ENCODE peak calls at places on chromosomes 11 and 22, in five cellular contexts. One of them, this sample, is unnamed.

GRCh38 chr11:74493816-74494630 is 499 bp upstream of the LIPT2 start:
- ATAC-seq in SK-N-SH treated with all-trans-retinoic acid at 6 μM for 48 hours: no peak
- ATAC-seq in activated B cell treated with CpG ODN at 0.5 μM for 24 hours: no peak
- ATAC-seq in pancreas: no peak
- ATAC-seq in left cardiac atrium: no peak
- ATAC-seq in this sample: no peak

GRCh38 chr11:114821626-114822025 is 143.3 kb downstream of the NXPE2 start:
- ATAC-seq in SK-N-SH treated with all-trans-retinoic acid at 6 μM for 48 hours: no peak
- ATAC-seq in activated B cell treated with CpG ODN at 0.5 μM for 24 hours: no peak
- ATAC-seq in pancreas: no peak
- ATAC-seq in left cardiac atrium: no peak
- ATAC-seq in this sample: no peak

GRCh38 chr11:74615988-74616387 is 23.6 kb downstream of the POLD3 start:
- ATAC-seq in SK-N-SH treated with all-trans-retinoic acid at 6 μM for 48 hours: no peak
- ATAC-seq in activated B cell treated with CpG ODN at 0.5 μM for 24 hours: no peak
- ATAC-seq in pancreas: peak
- ATAC-seq in left cardiac atrium: no peak
- ATAC-seq in this sample: no peak

GRCh38 chr22:29096736-29097669 is 24.2 kb downstream of the KREMEN1 start:
- ATAC-seq in SK-N-SH treated with all-trans-retinoic acid at 6 μM for 48 hours: no peak
- ATAC-seq in activated B cell treated with CpG ODN at 0.5 μM for 24 hours: no peak
- ATAC-seq in pancreas: no peak
- ATAC-seq in left cardiac atrium: peak
- ATAC-seq in this sample: no peak

GRCh38 chr11:63635762-63636465 is 21.7 kb upstream of the PLAAT3 start:
- ATAC-seq in SK-N-SH treated with all-trans-retinoic acid at 6 μM for 48 hours: peak
- ATAC-seq in activated B cell treated with CpG ODN at 0.5 μM for 24 hours: peak
- ATAC-seq in pancreas: peak
- ATAC-seq in left cardiac atrium: peak
- ATAC-seq in this sample: peak

GRCh38 chr22:32203181-32204105 is 1.4 kb downstream of the RFPL2 start:
- ATAC-seq in SK-N-SH treated with all-trans-retinoic acid at 6 μM for 48 hours: peak
- ATAC-seq in activated B cell treated with CpG ODN at 0.5 μM for 24 hours: no peak
- ATAC-seq in pancreas: no peak
- ATAC-seq in left cardiac atrium: peak
- ATAC-seq in this sample: no peak

GRCh38 chr11:86228967-86229330 is 15.6 kb upstream of the EED start:
- ATAC-seq in SK-N-SH treated with all-trans-retinoic acid at 6 μM for 48 hours: no peak
- ATAC-seq in activated B cell treated with CpG ODN at 0.5 μM for 24 hours: no peak
- ATAC-seq in pancreas: no peak
- ATAC-seq in left cardiac atrium: no peak
- ATAC-seq in this sample: no peak

GRCh38 chr11:11981840-11982239 is 26.6 kb downstream of the DKK3 start:
- ATAC-seq in SK-N-SH treated with all-trans-retinoic acid at 6 μM for 48 hours: no peak
- ATAC-seq in activated B cell treated with CpG ODN at 0.5 μM for 24 hours: no peak
- ATAC-seq in pancreas: no peak
- ATAC-seq in left cardiac atrium: no peak
- ATAC-seq in this sample: no peak

GRCh38 chr11:68136866-68137265 is 15.7 kb upstream of the CHKA start:
- ATAC-seq in SK-N-SH treated with all-trans-retinoic acid at 6 μM for 48 hours: no peak
- ATAC-seq in activated B cell treated with CpG ODN at 0.5 μM for 24 hours: no peak
- ATAC-seq in pancreas: no peak
- ATAC-seq in left cardiac atrium: no peak
- ATAC-seq in this sample: no peak

GRCh38 chr11:96390403-96390830 is 604 bp downstream of the JRKL start:
- ATAC-seq in SK-N-SH treated with all-trans-retinoic acid at 6 μM for 48 hours: peak
- ATAC-seq in activated B cell treated with CpG ODN at 0.5 μM for 24 hours: no peak
- ATAC-seq in pancreas: no peak
- ATAC-seq in left cardiac atrium: peak
- ATAC-seq in this sample: no peak

GRCh38 chr11:104799251-104799650 is 99.0 kb downstream of the CASP12 start:
- ATAC-seq in SK-N-SH treated with all-trans-retinoic acid at 6 μM for 48 hours: no peak
- ATAC-seq in activated B cell treated with CpG ODN at 0.5 μM for 24 hours: peak
- ATAC-seq in pancreas: no peak
- ATAC-seq in left cardiac atrium: no peak
- ATAC-seq in this sample: peak

GRCh38 chr22:38412435-38413084 is 42.4 kb downstream of the KCNJ4 start:
- ATAC-seq in SK-N-SH treated with all-trans-retinoic acid at 6 μM for 48 hours: peak
- ATAC-seq in activated B cell treated with CpG ODN at 0.5 μM for 24 hours: peak
- ATAC-seq in pancreas: peak
- ATAC-seq in left cardiac atrium: peak
- ATAC-seq in this sample: no peak

GRCh38 chr11:66183581-66184048 is 84.8 kb upstream of the RAB1B start:
- ATAC-seq in SK-N-SH treated with all-trans-retinoic acid at 6 μM for 48 hours: peak
- ATAC-seq in activated B cell treated with CpG ODN at 0.5 μM for 24 hours: peak
- ATAC-seq in pancreas: no peak
- ATAC-seq in left cardiac atrium: no peak
- ATAC-seq in this sample: no peak

GRCh38 chr11:115477410-115477809 is 26.8 kb downstream of the CADM1 start:
- ATAC-seq in SK-N-SH treated with all-trans-retinoic acid at 6 μM for 48 hours: no peak
- ATAC-seq in activated B cell treated with CpG ODN at 0.5 μM for 24 hours: no peak
- ATAC-seq in pancreas: no peak
- ATAC-seq in left cardiac atrium: no peak
- ATAC-seq in this sample: no peak

GRCh38 chr11:16921019-16921418 is 93.2 kb downstream of the PLEKHA7 start:
- ATAC-seq in SK-N-SH treated with all-trans-retinoic acid at 6 μM for 48 hours: no peak
- ATAC-seq in activated B cell treated with CpG ODN at 0.5 μM for 24 hours: no peak
- ATAC-seq in pancreas: no peak
- ATAC-seq in left cardiac atrium: no peak
- ATAC-seq in this sample: no peak

GRCh38 chr11:114243461-114244372 is 52.5 kb upstream of the NNMT start:
- ATAC-seq in SK-N-SH treated with all-trans-retinoic acid at 6 μM for 48 hours: no peak
- ATAC-seq in activated B cell treated with CpG ODN at 0.5 μM for 24 hours: no peak
- ATAC-seq in pancreas: no peak
- ATAC-seq in left cardiac atrium: peak
- ATAC-seq in this sample: no peak

GRCh38 chr11:11978792-11979486 is 29.5 kb downstream of the DKK3 start:
- ATAC-seq in SK-N-SH treated with all-trans-retinoic acid at 6 μM for 48 hours: peak
- ATAC-seq in activated B cell treated with CpG ODN at 0.5 μM for 24 hours: no peak
- ATAC-seq in pancreas: peak
- ATAC-seq in left cardiac atrium: peak
- ATAC-seq in this sample: no peak

GRCh38 chr22:19955241-19956128 is 13.9 kb upstream of the TXNRD2 start:
- ATAC-seq in SK-N-SH treated with all-trans-retinoic acid at 6 μM for 48 hours: no peak
- ATAC-seq in activated B cell treated with CpG ODN at 0.5 μM for 24 hours: no peak
- ATAC-seq in pancreas: no peak
- ATAC-seq in left cardiac atrium: no peak
- ATAC-seq in this sample: peak

GRCh38 chr11:61162092-61162935 is 1.1 kb upstream of the VPS37C start:
- ATAC-seq in SK-N-SH treated with all-trans-retinoic acid at 6 μM for 48 hours: peak
- ATAC-seq in activated B cell treated with CpG ODN at 0.5 μM for 24 hours: no peak
- ATAC-seq in pancreas: peak
- ATAC-seq in left cardiac atrium: no peak
- ATAC-seq in this sample: no peak

GRCh38 chr11:110174645-110175310 is 81.6 kb downstream of the ZC3H12C start:
- ATAC-seq in SK-N-SH treated with all-trans-retinoic acid at 6 μM for 48 hours: no peak
- ATAC-seq in activated B cell treated with CpG ODN at 0.5 μM for 24 hours: no peak
- ATAC-seq in pancreas: no peak
- ATAC-seq in left cardiac atrium: peak
- ATAC-seq in this sample: no peak

GRCh38 chr11:88507771-88508557 is 170.4 kb upstream of the CTSC start:
- ATAC-seq in SK-N-SH treated with all-trans-retinoic acid at 6 μM for 48 hours: no peak
- ATAC-seq in activated B cell treated with CpG ODN at 0.5 μM for 24 hours: no peak
- ATAC-seq in pancreas: no peak
- ATAC-seq in left cardiac atrium: peak
- ATAC-seq in this sample: no peak

GRCh38 chr11:27445625-27446024 is 27.0 kb downstream of the LGR4 start:
- ATAC-seq in SK-N-SH treated with all-trans-retinoic acid at 6 μM for 48 hours: no peak
- ATAC-seq in activated B cell treated with CpG ODN at 0.5 μM for 24 hours: no peak
- ATAC-seq in pancreas: no peak
- ATAC-seq in left cardiac atrium: no peak
- ATAC-seq in this sample: no peak

GRCh38 chr11:82754410-82754809 is 20.7 kb upstream of the FAM181B start:
- ATAC-seq in SK-N-SH treated with all-trans-retinoic acid at 6 μM for 48 hours: no peak
- ATAC-seq in activated B cell treated with CpG ODN at 0.5 μM for 24 hours: no peak
- ATAC-seq in pancreas: no peak
- ATAC-seq in left cardiac atrium: no peak
- ATAC-seq in this sample: no peak

GRCh38 chr11:14444441-14445189 is 55.0 kb downstream of the COPB1 start:
- ATAC-seq in SK-N-SH treated with all-trans-retinoic acid at 6 μM for 48 hours: no peak
- ATAC-seq in activated B cell treated with CpG ODN at 0.5 μM for 24 hours: no peak
- ATAC-seq in pancreas: no peak
- ATAC-seq in left cardiac atrium: no peak
- ATAC-seq in this sample: no peak

GRCh38 chr11:122714484-122714883 is 59.0 kb downstream of the UBASH3B start:
- ATAC-seq in SK-N-SH treated with all-trans-retinoic acid at 6 μM for 48 hours: no peak
- ATAC-seq in activated B cell treated with CpG ODN at 0.5 μM for 24 hours: peak
- ATAC-seq in pancreas: no peak
- ATAC-seq in left cardiac atrium: no peak
- ATAC-seq in this sample: no peak

GRCh38 chr11:6498121-6498520 is 1.0 kb downstream of the DNHD1 start:
- ATAC-seq in SK-N-SH treated with all-trans-retinoic acid at 6 μM for 48 hours: no peak
- ATAC-seq in activated B cell treated with CpG ODN at 0.5 μM for 24 hours: no peak
- ATAC-seq in pancreas: no peak
- ATAC-seq in left cardiac atrium: peak
- ATAC-seq in this sample: no peak

GRCh38 chr11:705646-706438 is at the start of gene EPS8L2:
- ATAC-seq in SK-N-SH treated with all-trans-retinoic acid at 6 μM for 48 hours: no peak
- ATAC-seq in activated B cell treated with CpG ODN at 0.5 μM for 24 hours: peak
- ATAC-seq in pancreas: peak
- ATAC-seq in left cardiac atrium: peak
- ATAC-seq in this sample: peak

GRCh38 chr11:116234989-116235567 is 537.7 kb downstream of the BUD13 start:
- ATAC-seq in SK-N-SH treated with all-trans-retinoic acid at 6 μM for 48 hours: no peak
- ATAC-seq in activated B cell treated with CpG ODN at 0.5 μM for 24 hours: no peak
- ATAC-seq in pancreas: no peak
- ATAC-seq in left cardiac atrium: no peak
- ATAC-seq in this sample: no peak

GRCh38 chr11:85699957-85700741 is 14.2 kb upstream of the CCDC89 start:
- ATAC-seq in SK-N-SH treated with all-trans-retinoic acid at 6 μM for 48 hours: no peak
- ATAC-seq in activated B cell treated with CpG ODN at 0.5 μM for 24 hours: no peak
- ATAC-seq in pancreas: no peak
- ATAC-seq in left cardiac atrium: no peak
- ATAC-seq in this sample: no peak

GRCh38 chr11:45909594-45910475 is 2.8 kb upstream of the FREY1 start:
- ATAC-seq in SK-N-SH treated with all-trans-retinoic acid at 6 μM for 48 hours: no peak
- ATAC-seq in activated B cell treated with CpG ODN at 0.5 μM for 24 hours: no peak
- ATAC-seq in pancreas: no peak
- ATAC-seq in left cardiac atrium: no peak
- ATAC-seq in this sample: no peak

GRCh38 chr22:30891781-30892180 is 76.8 kb downstream of the MORC2 start:
- ATAC-seq in SK-N-SH treated with all-trans-retinoic acid at 6 μM for 48 hours: no peak
- ATAC-seq in activated B cell treated with CpG ODN at 0.5 μM for 24 hours: no peak
- ATAC-seq in pancreas: no peak
- ATAC-seq in left cardiac atrium: no peak
- ATAC-seq in this sample: no peak

GRCh38 chr11:35500744-35501143 is 24.7 kb downstream of the PAMR1 start:
- ATAC-seq in SK-N-SH treated with all-trans-retinoic acid at 6 μM for 48 hours: no peak
- ATAC-seq in activated B cell treated with CpG ODN at 0.5 μM for 24 hours: no peak
- ATAC-seq in pancreas: no peak
- ATAC-seq in left cardiac atrium: no peak
- ATAC-seq in this sample: no peak

GRCh38 chr11:17354070-17354924 is 2.7 kb downstream of the NCR3LG1 start:
- ATAC-seq in SK-N-SH treated with all-trans-retinoic acid at 6 μM for 48 hours: peak
- ATAC-seq in activated B cell treated with CpG ODN at 0.5 μM for 24 hours: no peak
- ATAC-seq in pancreas: peak
- ATAC-seq in left cardiac atrium: peak
- ATAC-seq in this sample: peak

GRCh38 chr11:86620796-86621575 is 51.4 kb downstream of the ME3 start:
- ATAC-seq in SK-N-SH treated with all-trans-retinoic acid at 6 μM for 48 hours: no peak
- ATAC-seq in activated B cell treated with CpG ODN at 0.5 μM for 24 hours: no peak
- ATAC-seq in pancreas: no peak
- ATAC-seq in left cardiac atrium: peak
- ATAC-seq in this sample: no peak

GRCh38 chr11:128098840-128099239 is 488.5 kb downstream of the ETS1 start:
- ATAC-seq in SK-N-SH treated with all-trans-retinoic acid at 6 μM for 48 hours: no peak
- ATAC-seq in activated B cell treated with CpG ODN at 0.5 μM for 24 hours: no peak
- ATAC-seq in pancreas: no peak
- ATAC-seq in left cardiac atrium: no peak
- ATAC-seq in this sample: no peak

GRCh38 chr22:29692327-29692640 is 27.5 kb upstream of the CABP7 start:
- ATAC-seq in SK-N-SH treated with all-trans-retinoic acid at 6 μM for 48 hours: no peak
- ATAC-seq in activated B cell treated with CpG ODN at 0.5 μM for 24 hours: no peak
- ATAC-seq in pancreas: no peak
- ATAC-seq in left cardiac atrium: peak
- ATAC-seq in this sample: no peak

GRCh38 chr22:18979957-18980356 is 43.9 kb upstream of the PRODH start:
- ATAC-seq in SK-N-SH treated with all-trans-retinoic acid at 6 μM for 48 hours: no peak
- ATAC-seq in activated B cell treated with CpG ODN at 0.5 μM for 24 hours: no peak
- ATAC-seq in pancreas: no peak
- ATAC-seq in left cardiac atrium: no peak
- ATAC-seq in this sample: no peak